ENCODE peak calls at places on chromosomes 11 and 22, in four cellular contexts. One of them, this sample, is unnamed.

GRCh38 chr22:38967451-38968450 is 10.3 kb downstream of the APOBEC3A start:
- DNase-seq in H9: no peak
- DNase-seq in IMR-90: no peak
- DNase-seq in GM23248: no peak
- DNase-seq in this sample: no peak

GRCh38 chr11:31768744-31769143 is 42.4 kb downstream of the PAX6 start:
- DNase-seq in H9: no peak
- DNase-seq in IMR-90: no peak
- DNase-seq in GM23248: no peak
- DNase-seq in this sample: no peak

GRCh38 chr22:39214006-39214382 is 30.8 kb downstream of the PDGFB start:
- DNase-seq in H9: no peak
- DNase-seq in IMR-90: no peak
- DNase-seq in GM23248: no peak
- DNase-seq in this sample: peak; percentile 31

GRCh38 chr22:30858976-30859713 is 109.4 kb downstream of the MORC2 start:
- DNase-seq in H9: peak; percentile 21
- DNase-seq in IMR-90: no peak
- DNase-seq in GM23248: no peak
- DNase-seq in this sample: no peak

GRCh38 chr11:3353066-3353465 is 25.9 kb downstream of the ZNF195 start:
- DNase-seq in H9: no peak
- DNase-seq in IMR-90: no peak
- DNase-seq in GM23248: no peak
- DNase-seq in this sample: no peak

GRCh38 chr11:60847281-60847680 is 5.4 kb downstream of the CCDC86 start:
- DNase-seq in H9: no peak
- DNase-seq in IMR-90: no peak
- DNase-seq in GM23248: no peak
- DNase-seq in this sample: no peak

GRCh38 chr22:41963453-41964105 is 5.7 kb upstream of the SEPTIN3 start:
- DNase-seq in H9: no peak
- DNase-seq in IMR-90: peak; percentile 43
- DNase-seq in GM23248: no peak
- DNase-seq in this sample: no peak

GRCh38 chr22:48606684-48607307 is 1220.9 kb downstream of the BRD1 start:
- DNase-seq in H9: no peak
- DNase-seq in IMR-90: no peak
- DNase-seq in GM23248: no peak
- DNase-seq in this sample: no peak

GRCh38 chr11:68077617-68078592 is 39.1 kb downstream of the TCIRG1 start:
- DNase-seq in H9: no peak
- DNase-seq in IMR-90: peak; percentile 18
- DNase-seq in GM23248: no peak
- DNase-seq in this sample: no peak

GRCh38 chr11:129394709-129395108 is 19.1 kb downstream of the BARX2 start:
- DNase-seq in H9: no peak
- DNase-seq in IMR-90: no peak
- DNase-seq in GM23248: no peak
- DNase-seq in this sample: no peak

GRCh38 chr22:48476599-48476998 is 1351.1 kb downstream of the BRD1 start:
- DNase-seq in H9: peak; percentile 12
- DNase-seq in IMR-90: no peak
- DNase-seq in GM23248: no peak
- DNase-seq in this sample: no peak

GRCh38 chr22:49961601-49962011 is 1.0 kb downstream of the PIM3 start:
- DNase-seq in H9: peak; percentile 45
- DNase-seq in IMR-90: no peak
- DNase-seq in GM23248: no peak
- DNase-seq in this sample: no peak

GRCh38 chr11:30282289-30282631 is 40.6 kb upstream of the ARL14EP start:
- DNase-seq in H9: no peak
- DNase-seq in IMR-90: no peak
- DNase-seq in GM23248: no peak
- DNase-seq in this sample: peak; percentile 20

GRCh38 chr22:11626422-11626773 is 3901.6 kb upstream of the OR11H1 start:
- DNase-seq in H9: no peak
- DNase-seq in IMR-90: no peak
- DNase-seq in GM23248: no peak
- DNase-seq in this sample: no peak

GRCh38 chr11:77055056-77055680 is 11.6 kb upstream of the CAPN5 start:
- DNase-seq in H9: no peak
- DNase-seq in IMR-90: no peak
- DNase-seq in GM23248: no peak
- DNase-seq in this sample: no peak

GRCh38 chr11:84420261-84420660 is 1134.1 kb upstream of the CCDC90B start:
- DNase-seq in H9: no peak
- DNase-seq in IMR-90: no peak
- DNase-seq in GM23248: peak; percentile 47
- DNase-seq in this sample: no peak

GRCh38 chr22:41517172-41518047 is 26.9 kb downstream of the POLR3H start:
- DNase-seq in H9: peak; percentile 64
- DNase-seq in IMR-90: peak; percentile 46
- DNase-seq in GM23248: peak; percentile 72
- DNase-seq in this sample: peak; percentile 78

DNA sequence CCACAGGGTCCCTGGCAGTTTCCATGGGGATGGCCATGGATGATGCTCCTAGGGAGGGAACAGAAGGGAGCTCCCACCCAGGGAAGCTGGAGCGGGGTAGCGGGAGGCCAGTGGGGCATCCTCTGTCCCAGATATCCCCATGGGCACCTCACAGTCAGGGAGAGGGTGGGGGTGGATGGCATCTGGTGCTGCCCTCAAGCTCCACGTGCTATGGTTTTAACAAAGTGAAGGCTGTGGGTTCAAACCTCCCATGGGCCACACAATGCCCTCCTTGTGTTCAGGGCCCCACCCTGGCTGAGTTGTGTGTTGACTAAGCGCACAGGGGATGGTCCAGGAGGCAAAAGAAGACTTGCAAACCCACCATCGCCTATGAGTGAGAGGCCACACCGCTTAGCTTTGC is 266.3 kb downstream of the BUD13 start:
- DNase-seq in H9: no peak
- DNase-seq in IMR-90: no peak
- DNase-seq in GM23248: no peak
- DNase-seq in this sample: no peak
- H2AFZ ChIP-seq in H9: no peak overlapping the region
- H2AFZ ChIP-seq in IMR-90: no peak overlapping the region
- H2AFZ ChIP-seq in GM23248: no peak overlapping the region
- H2AFZ ChIP-seq in this sample: no peak overlapping the region

GRCh38 chr11:126561327-126561893 is 205.9 kb downstream of the ST3GAL4 start:
- DNase-seq in H9: peak; percentile 78
- DNase-seq in IMR-90: peak; percentile 69
- DNase-seq in GM23248: peak; percentile 66
- DNase-seq in this sample: peak; percentile 41
- H2AFZ ChIP-seq in H9: no peak overlapping the region
- H2AFZ ChIP-seq in IMR-90: no peak overlapping the region
- H2AFZ ChIP-seq in GM23248: no peak overlapping the region
- H2AFZ ChIP-seq in this sample: no peak overlapping the region

GRCh38 chr22:33864723-33865130 is 55.5 kb downstream of the LARGE1 start:
- DNase-seq in H9: no peak
- DNase-seq in IMR-90: peak; percentile 36
- DNase-seq in GM23248: peak; percentile 22
- DNase-seq in this sample: no peak
- H2AFZ ChIP-seq in H9: no peak overlapping the region
- H2AFZ ChIP-seq in IMR-90: peak overlapping the region; percentile 72
- H2AFZ ChIP-seq in GM23248: no peak overlapping the region
- H2AFZ ChIP-seq in this sample: no peak overlapping the region

GRCh38 chr11:128297805-128298204 is 289.6 kb downstream of the ETS1 start:
- DNase-seq in H9: no peak
- DNase-seq in IMR-90: no peak
- DNase-seq in GM23248: no peak
- DNase-seq in this sample: no peak

GRCh38 chr11:128297111-128297651 is 290.2 kb downstream of the ETS1 start:
- DNase-seq in H9: no peak
- DNase-seq in IMR-90: peak; percentile 18
- DNase-seq in GM23248: no peak
- DNase-seq in this sample: no peak

GRCh38 chr11:128300785-128301184 is 286.6 kb downstream of the ETS1 start:
- DNase-seq in H9: no peak
- DNase-seq in IMR-90: no peak
- DNase-seq in GM23248: no peak
- DNase-seq in this sample: no peak

GRCh38 chr11:128299132-128299726 is 288.1 kb downstream of the ETS1 start:
- DNase-seq in H9: no peak
- DNase-seq in IMR-90: peak; percentile 80
- DNase-seq in GM23248: peak; percentile 75
- DNase-seq in this sample: no peak

DNA sequence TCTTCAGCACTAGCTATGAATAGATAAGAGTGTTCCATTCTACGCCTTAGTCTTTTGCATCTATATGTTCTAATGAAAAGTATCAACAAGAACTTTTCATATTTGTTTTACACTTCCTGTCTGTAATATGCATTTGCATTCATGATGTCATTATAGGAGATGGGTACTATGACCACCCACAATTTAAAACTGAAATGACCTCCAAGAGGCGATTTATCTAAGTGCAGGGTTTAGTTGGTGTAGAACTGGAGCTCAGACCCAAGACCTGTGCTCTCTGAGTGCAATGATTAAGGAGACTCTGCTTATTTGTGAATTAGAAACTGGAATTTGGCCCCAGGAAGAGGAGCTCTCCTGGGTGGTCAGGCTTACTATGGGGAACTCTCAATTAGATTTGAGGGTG is 289.1 kb downstream of the ETS1 start:
- DNase-seq in H9: no peak
- DNase-seq in IMR-90: no peak
- DNase-seq in GM23248: no peak
- DNase-seq in this sample: no peak
- H2AFZ ChIP-seq in H9: no peak overlapping the region
- H2AFZ ChIP-seq in IMR-90: no peak overlapping the region
- H2AFZ ChIP-seq in GM23248: no peak overlapping the region
- H2AFZ ChIP-seq in this sample: no peak overlapping the region

DNA sequence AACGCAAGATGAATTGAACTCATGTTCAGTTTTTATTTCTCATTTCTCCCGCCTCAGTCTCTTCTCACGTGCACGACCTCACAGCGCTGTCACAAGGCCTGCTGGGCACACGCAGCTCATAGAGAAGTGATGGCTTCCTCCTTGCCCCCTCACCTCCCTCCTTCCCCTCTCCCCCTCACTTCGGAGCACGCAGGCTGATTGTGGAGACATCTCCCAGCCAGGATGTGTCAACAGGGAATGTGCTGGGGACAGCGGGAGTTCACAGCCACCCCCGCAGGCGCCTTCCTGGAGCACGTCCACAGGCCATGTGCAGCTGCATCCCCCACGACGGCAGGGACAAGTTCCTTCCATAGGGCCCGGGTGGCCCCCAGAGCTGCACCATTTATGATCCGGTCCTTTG is 29.1 kb upstream of the KRTAP5-6 start:
- DNase-seq in H9: no peak
- DNase-seq in IMR-90: no peak
- DNase-seq in GM23248: no peak
- DNase-seq in this sample: no peak
- H2AFZ ChIP-seq in H9: no peak overlapping the region
- H2AFZ ChIP-seq in IMR-90: no peak overlapping the region
- H2AFZ ChIP-seq in GM23248: no peak overlapping the region
- H2AFZ ChIP-seq in this sample: no peak overlapping the region

DNA sequence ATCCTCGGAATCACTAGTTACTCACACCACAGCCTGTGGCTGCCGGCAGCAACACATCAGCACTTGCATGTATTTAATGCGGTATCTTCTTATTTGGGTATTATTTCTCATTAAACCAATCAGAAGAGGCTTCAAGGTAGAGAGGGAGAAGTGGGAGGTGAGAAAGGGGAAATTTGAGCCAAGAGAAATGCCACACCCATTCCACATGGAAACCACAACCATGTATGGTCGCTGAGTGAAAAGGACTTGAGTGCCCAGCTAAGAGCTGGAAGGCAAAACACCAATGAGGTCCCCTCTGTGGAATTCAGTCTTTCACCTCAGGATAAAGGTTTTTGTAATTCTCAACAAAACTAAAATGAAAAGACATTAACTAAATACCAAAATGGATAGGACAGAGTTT is 26.0 kb downstream of the SYTL2 start:
- DNase-seq in H9: no peak
- DNase-seq in IMR-90: no peak
- DNase-seq in GM23248: no peak
- DNase-seq in this sample: no peak
- H2AFZ ChIP-seq in H9: no peak overlapping the region
- H2AFZ ChIP-seq in IMR-90: no peak overlapping the region
- H2AFZ ChIP-seq in GM23248: no peak overlapping the region
- H2AFZ ChIP-seq in this sample: no peak overlapping the region

GRCh38 chr22:17444204-17444504 is 74.9 kb downstream of the CECR2 start:
- DNase-seq in H9: no peak
- DNase-seq in IMR-90: no peak
- DNase-seq in GM23248: no peak
- DNase-seq in this sample: no peak
- H2AFZ ChIP-seq in H9: no peak overlapping the region
- H2AFZ ChIP-seq in IMR-90: no peak overlapping the region
- H2AFZ ChIP-seq in GM23248: no peak overlapping the region
- H2AFZ ChIP-seq in this sample: no peak overlapping the region

GRCh38 chr11:7057641-7058040 is 31.2 kb upstream of the RBMXL2 start:
- DNase-seq in H9: no peak
- DNase-seq in IMR-90: no peak
- DNase-seq in GM23248: no peak
- DNase-seq in this sample: no peak
- H2AFZ ChIP-seq in H9: no peak overlapping the region
- H2AFZ ChIP-seq in IMR-90: no peak overlapping the region
- H2AFZ ChIP-seq in GM23248: no peak overlapping the region
- H2AFZ ChIP-seq in this sample: no peak overlapping the region